ENCODE peak calls at places on chromosomes 11 and 22, in eight cellular contexts. H is RWPE1; T is small intestine; E is astrocyte of the spinal cord; J is activated T-helper 1 cell treated with Interleukin-2 at 50 U/mL for 16 hours; C is stimulated activated CD4-positive, alpha-beta T cell treated with anti-CD3 and anti-CD28 coated beads, Interleukin-1b, Interleukin-23, amount 100 ng/mL, for 24 hours; I is M059J; B is fibroblast of pulmonary artery. G is an unnamed sample.

GRCh38 chr22:45425531-45426265 is 12.2 kb downstream of the RIBC2 start:
- DNase-seq in E (no peak), J (no peak), I (no peak), H (no peak), T (no peak), B (no peak), C (no peak), G (no peak)

GRCh38 chr11:134275534-134276395 is at the start of gene GLB1L3:
- DNase-seq in J (peak; percentile 59), T (no peak), I (peak; percentile 26), B (no peak), E (no peak), C (peak; percentile 70), H (peak; percentile 49), G (peak; percentile 8)

GRCh38 chr11:59754859-59755700 is at the start of gene STX3:
- DNase-seq in H (peak; percentile 77), I (peak; percentile 89), C (peak; percentile 52), J (peak; percentile 60), T (peak; percentile 80), B (peak; percentile 73), E (peak; percentile 58), G (peak; percentile 53)

GRCh38 chr11:36840378-36840777 is 242.3 kb upstream of the RAG2 start:
- DNase-seq in C (no peak), T (no peak), H (no peak), I (no peak), J (no peak), B (no peak), E (no peak), G (no peak)

GRCh38 chr22:36386900-36387663 is 685 bp downstream of the MYH9 start:
- DNase-seq in H (no peak), T (peak; percentile 87), I (no peak), E (no peak), B (no peak), C (no peak), J (no peak), G (no peak)

GRCh38 chr11:2511421-2512369 is 66.9 kb downstream of the KCNQ1 start:
- DNase-seq in B (no peak), H (no peak), C (no peak), E (no peak), J (no peak), I (no peak), T (no peak), G (no peak)

GRCh38 chr11:127624455-127624854 is 623.9 kb upstream of the KIRREL3 start:
- DNase-seq in J (no peak), B (peak; percentile 8), H (no peak), C (no peak), T (no peak), I (no peak), E (no peak), G (peak; percentile 16)

GRCh38 chr11:134915212-134915611 is 503.2 kb upstream of the B3GAT1 start:
- DNase-seq in B (peak; percentile 2), H (no peak), J (no peak), T (no peak), E (peak; percentile 29), I (peak; percentile 45), C (no peak), G (peak; percentile 87)

GRCh38 chr22:37228106-37229011 is 15.7 kb downstream of the RAC2 start:
- DNase-seq in I (peak; percentile 84), H (no peak), B (peak; percentile 54), T (no peak), J (no peak), E (peak; percentile 57), C (no peak), G (no peak)

GRCh38 chr22:45818130-45819085 is 146.8 kb downstream of the ATXN10 start:
- DNase-seq in B (no peak), J (no peak), T (no peak), C (no peak), E (peak; percentile 38), H (no peak), I (peak; percentile 22), G (no peak)

GRCh38 chr11:117095301-117096139 is 2.7 kb downstream of the SIK3 start:
- DNase-seq in J (no peak), T (no peak), B (peak; percentile 73), E (no peak), H (no peak), I (peak; percentile 31), C (no peak), G (peak; percentile 56)